ENCODE peak calls at places on chromosomes 2 and 18, in seven cellular contexts. A is adrenal gland, G is AG04449, P is GM12864, T is upper lobe of left lung, M is Peyer's patch, J is astrocyte of the spinal cord. F is an unnamed sample.

GRCh38 chr2:15912203-15912602 is 28.1 kb upstream of the MYCN start:
- DNase-seq in A (peak; percentile 70), G (no peak), P (no peak), T (no peak), M (peak; percentile 54), J (peak; percentile 61), F (no peak)

GRCh38 chr18:46414863-46415262 is 242.2 kb downstream of the LOXHD1 start:
- DNase-seq in A (no peak), G (no peak), P (no peak), T (no peak), M (no peak), J (no peak), F (no peak)

GRCh38 chr2:4883375-4883774 is 808.8 kb upstream of the SOX11 start:
- DNase-seq in A (no peak), G (no peak), P (no peak), T (peak; percentile 55), M (no peak), J (no peak), F (no peak)

GRCh38 chr2:191691016-191691725 is 13.2 kb downstream of the NABP1 start:
- DNase-seq in A (peak; percentile 42), G (peak; percentile 60), P (peak; percentile 62), T (no peak), M (peak; percentile 78), J (peak; percentile 87), F (peak; percentile 70)

GRCh38 chr2:235087812-235088607 is 136.2 kb downstream of the SH3BP4 start:
- DNase-seq in A (no peak), G (no peak), P (no peak), T (peak; percentile 65), M (no peak), J (no peak), F (no peak)

GRCh38 chr2:174233771-174234275 is 14.5 kb downstream of the OLA1 start:
- DNase-seq in A (no peak), G (no peak), P (no peak), T (no peak), M (no peak), J (no peak), F (no peak)

GRCh38 chr2:217729426-217730058 is 273.3 kb downstream of the TNS1 start:
- DNase-seq in A (no peak), G (no peak), P (no peak), T (no peak), M (no peak), J (no peak), F (no peak)

GRCh38 chr2:231709636-231709980 is 1.3 kb downstream of the PTMA start:
- DNase-seq in A (peak; percentile 73), G (no peak), P (no peak), T (no peak), M (peak; percentile 71), J (no peak), F (no peak)

GRCh38 chr18:69935319-69936190 is 12.1 kb downstream of the CD226 start:
- DNase-seq in A (no peak), G (no peak), P (peak; percentile 76), T (no peak), M (peak; percentile 80), J (peak; percentile 10), F (peak; percentile 24)

GRCh38 chr2:205976120-205976814 is 109.7 kb downstream of the INO80D start:
- DNase-seq in A (no peak), G (no peak), P (no peak), T (no peak), M (no peak), J (no peak), F (no peak)

GRCh38 chr2:55862269-55862668 is 61.3 kb downstream of the EFEMP1 start:
- DNase-seq in A (peak; percentile 39), G (peak; percentile 98), P (no peak), T (no peak), M (no peak), J (peak; percentile 94), F (no peak)

DNA sequence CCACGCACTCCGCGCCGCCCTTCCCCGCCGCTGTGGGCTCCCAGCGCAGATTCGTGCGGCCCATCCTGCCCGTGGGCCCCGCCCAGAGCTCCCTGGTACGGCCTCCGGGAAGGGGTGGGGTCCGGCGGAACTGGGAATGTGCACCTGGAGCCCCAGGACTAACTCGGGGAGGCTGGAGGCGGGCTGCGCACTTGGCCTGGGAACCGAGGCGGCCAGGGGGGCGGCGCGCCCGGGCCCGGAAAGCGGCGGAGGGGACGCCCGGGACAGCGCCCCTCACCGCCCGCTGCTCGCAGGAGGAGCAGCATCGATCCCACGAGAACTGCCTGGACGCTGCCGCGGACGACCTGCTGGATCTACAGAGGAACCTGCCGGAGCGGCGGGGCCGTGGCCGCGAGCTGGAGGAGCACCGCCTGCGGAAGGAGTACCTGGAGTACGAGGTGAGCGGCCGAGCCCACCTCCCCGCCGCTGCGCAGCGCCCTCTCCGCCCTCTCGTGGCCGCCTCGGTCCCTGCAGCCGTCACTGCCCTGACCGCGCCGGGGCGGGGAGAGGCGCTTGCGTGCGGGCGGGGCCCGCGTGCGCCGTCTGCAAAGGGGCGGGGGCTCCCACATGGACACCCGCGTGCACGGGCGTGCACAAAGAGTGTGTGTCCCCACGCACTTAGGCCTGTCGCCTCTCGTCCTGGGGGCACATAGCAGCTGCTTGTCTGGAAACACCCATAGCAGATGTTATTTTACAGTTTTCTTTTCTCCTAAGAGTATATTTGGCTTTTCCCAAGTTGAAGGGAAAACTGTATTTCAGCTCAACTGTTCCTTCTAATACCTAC is 25.2 kb downstream of the PSD4 start:
- DNase-seq in A (peak; percentile 84), G (no peak), P (no peak), T (peak; percentile 98), M (peak; percentile 88), J (peak; percentile 67), F (peak; percentile 92)
- TF ChIP-seq CTCF in A (peak; percentile 73), G (peak; percentile 89), P (peak; percentile 88), T (peak; percentile 99), M (peak; percentile 92), J (peak; percentile 74), F (peak; percentile 95)

DNA sequence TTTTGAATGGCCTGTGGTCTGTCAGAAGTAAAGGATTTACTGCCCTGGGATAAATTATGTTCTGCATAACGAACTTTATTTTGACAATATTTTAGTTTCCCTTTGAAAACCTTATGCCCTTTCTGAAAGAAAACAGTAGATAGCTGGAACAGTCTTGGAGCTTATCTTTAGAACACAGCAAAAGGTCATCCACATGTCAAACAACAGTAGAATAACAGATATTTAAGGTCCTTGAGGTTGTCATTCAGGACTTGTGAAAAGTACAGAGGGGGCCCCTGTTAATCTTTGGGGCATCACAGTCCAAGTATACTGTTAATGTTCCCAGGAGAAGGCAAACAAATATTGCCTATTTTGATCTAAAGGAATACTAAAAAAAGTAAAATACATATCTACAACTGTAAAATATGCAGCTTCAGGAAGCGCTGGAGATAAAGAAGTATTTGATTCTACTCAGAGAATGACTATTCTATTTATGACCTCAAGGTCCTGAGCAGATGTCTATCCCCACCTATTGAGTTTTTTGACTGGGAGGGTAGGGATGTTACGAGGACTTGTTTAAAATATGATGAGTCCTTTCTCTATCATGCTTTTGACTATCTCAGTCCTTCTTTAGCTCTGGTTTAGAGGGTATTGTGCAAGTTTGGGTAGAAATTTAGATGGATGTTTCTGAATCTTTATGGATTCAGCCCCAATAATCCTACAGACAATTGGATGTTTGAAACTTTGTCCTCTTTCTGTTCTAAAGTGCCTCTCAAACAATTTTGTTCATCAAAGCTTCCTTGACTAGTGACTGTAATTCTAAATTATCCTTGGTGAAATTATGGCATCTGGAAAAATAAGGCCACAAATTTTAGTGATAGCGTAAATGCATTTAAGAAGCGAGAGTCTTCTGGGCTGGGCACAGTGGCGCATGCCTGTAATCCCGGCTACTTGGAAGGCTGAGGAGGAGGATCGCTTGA is 25.1 kb upstream of the TMEM214 start:
- DNase-seq in A (no peak), G (no peak), P (no peak), T (no peak), M (no peak), J (no peak), F (no peak)
- TF ChIP-seq CTCF in A (no peak), G (no peak), P (no peak), T (no peak), M (no peak), J (no peak), F (no peak)

GRCh38 chr2:238339814-238340213 is 19.5 kb downstream of the TRAF3IP1 start:
- DNase-seq in A (no peak), G (no peak), P (no peak), T (no peak), M (no peak), J (no peak), F (no peak)
- TF ChIP-seq CTCF in A (no peak), G (no peak), P (no peak), T (no peak), M (peak; percentile 14), J (no peak), F (no peak)

DNA sequence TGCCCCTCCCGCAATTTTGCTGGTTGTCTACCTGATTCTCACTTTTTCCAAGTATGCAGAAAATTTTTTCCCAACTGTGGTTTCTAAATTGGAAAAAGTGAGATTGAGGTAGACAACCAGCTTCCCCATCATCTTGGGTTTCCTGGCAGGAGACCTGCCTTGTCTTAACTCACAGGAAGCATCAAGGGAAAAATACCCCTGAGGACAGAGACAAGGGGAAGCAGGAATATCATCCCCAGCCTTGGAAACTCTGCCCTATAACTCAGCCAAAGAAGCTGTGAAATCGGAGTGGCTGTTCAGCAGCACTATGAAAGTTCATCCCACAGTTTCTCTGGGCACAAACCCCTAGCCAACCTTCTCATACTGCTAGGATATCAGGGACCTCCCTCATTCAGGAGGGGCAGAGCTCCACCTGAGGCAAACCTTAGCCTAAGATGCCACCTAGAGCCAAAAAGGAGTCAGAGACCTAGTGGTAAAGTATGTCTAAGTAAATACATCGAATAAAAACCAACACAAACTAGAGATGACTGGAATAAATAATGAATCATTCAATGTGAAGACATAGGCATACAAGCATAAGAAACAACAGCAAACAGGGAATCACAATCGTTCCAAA is 68.2 kb downstream of the ZSWIM2 start:
- DNase-seq in A (no peak), G (no peak), P (no peak), T (no peak), M (no peak), J (peak; percentile 17), F (no peak)
- TF ChIP-seq CTCF in A (no peak), G (no peak), P (no peak), T (no peak), M (no peak), J (peak; percentile 23), F (no peak)

GRCh38 chr18:21389283-21389682 is 147.3 kb downstream of the GREB1L start:
- DNase-seq in A (no peak), G (no peak), P (no peak), T (no peak), M (no peak), J (no peak), F (no peak)
- TF ChIP-seq CTCF in A (no peak), G (no peak), P (no peak), T (no peak), M (no peak), J (peak; percentile 1), F (no peak)

GRCh38 chr18:49238433-49239042 is 221.9 kb downstream of the DYM start:
- DNase-seq in A (no peak), G (no peak), P (no peak), T (no peak), M (no peak), J (peak; percentile 48), F (no peak)
- TF ChIP-seq CTCF in A (peak; percentile 52), G (peak; percentile 38), P (peak; percentile 50), T (peak; percentile 36), M (peak; percentile 26), J (peak; percentile 57), F (peak; percentile 5)

GRCh38 chr2:101036562-101036961 is 34.5 kb downstream of the RPL31 start:
- DNase-seq in A (no peak), G (no peak), P (no peak), T (no peak), M (no peak), J (peak; percentile 46), F (peak; percentile 55)
- TF ChIP-seq CTCF in A (peak; percentile 71), G (peak; percentile 49), P (peak; percentile 43), T (peak; percentile 33), M (peak; percentile 32), J (peak; percentile 59), F (peak; percentile 46)

F was measured in GM20000.